ENCODE peak calls at places on chromosomes 5 and 9, in eight cellular contexts. Y is cardiac fibroblast; H is SHP77 treated with DMSO at 0.1 percent for 48 hours; B is stimulated activated CD4-positive, alpha-beta T cell treated with anti-CD3 and anti-CD28 coated beads, Interleukin-1b, Interleukin-23, amount 100 ng/mL, for 24 hours; A is HFFc6; R is hepatic stellate cell; U is GM04504; W is ACHN. X is an unnamed sample.

GRCh38 chr9:128798896-128799295 is 11.8 kb downstream of the TBC1D13 start:
- DNase-seq in Y (no peak), H (no peak), B (no peak), A (no peak), R (no peak), U (no peak), W (no peak), X (no peak)

GRCh38 chr9:97980918-97981827 is 2.0 kb upstream of the ANP32B start:
- DNase-seq in Y (no peak), H (no peak), B (no peak), A (no peak), R (no peak), U (no peak), W (no peak), X (no peak)

GRCh38 chr5:73117088-73117755 is 3.2 kb upstream of the TMEM171 start:
- DNase-seq in Y (no peak), H (no peak), B (no peak), A (no peak), R (no peak), U (no peak), W (no peak), X (no peak)

GRCh38 chr5:132215329-132215728 is 12.3 kb downstream of the P4HA2 start:
- DNase-seq in Y (peak; percentile 97), H (no peak), B (no peak), A (peak; percentile 97), R (peak; percentile 96), U (peak; percentile 97), W (peak; percentile 91), X (no peak)

GRCh38 chr9:135791431-135792267 is 89.7 kb downstream of the KCNT1 start:
- DNase-seq in Y (no peak), H (no peak), B (no peak), A (no peak), R (no peak), U (no peak), W (no peak), X (no peak)

GRCh38 chr5:100110497-100110896 is 424.7 kb upstream of the FAM174A start:
- DNase-seq in Y (no peak), H (no peak), B (no peak), A (no peak), R (no peak), U (no peak), W (no peak), X (no peak)

GRCh38 chr5:26833596-26833995 is 204.8 kb downstream of the CDH9 start:
- DNase-seq in Y (no peak), H (no peak), B (no peak), A (no peak), R (no peak), U (no peak), W (no peak), X (no peak)

GRCh38 chr5:172336264-172336663 is 52.7 kb upstream of the UBTD2 start:
- DNase-seq in Y (no peak), H (peak; percentile 13), B (no peak), A (no peak), R (no peak), U (no peak), W (no peak), X (no peak)

GRCh38 chr5:112935675-112936074 is 13.6 kb upstream of the REEP5 start:
- DNase-seq in Y (no peak), H (no peak), B (no peak), A (peak; percentile 14), R (no peak), U (no peak), W (no peak), X (no peak)

GRCh38 chr5:148864113-148864841 is 37.9 kb downstream of the ADRB2 start:
- DNase-seq in Y (peak; percentile 20), H (no peak), B (no peak), A (peak; percentile 23), R (peak; percentile 14), U (peak; percentile 31), W (no peak), X (no peak)